ENCODE peak calls at places on chromosome 9, in four cellular contexts. G is IMR-90, I is H9, B is mesendoderm. V is an unnamed sample.

GRCh38 chr9:76403352-76403751 is 9.1 kb upstream of the RFK start:
- DNase-seq in B (peak; percentile 23), I (no peak), G (peak; percentile 85), V (no peak)

GRCh38 chr9:99166149-99166548 is 55.6 kb downstream of the ALG2 start:
- DNase-seq in B (no peak), G (no peak), I (no peak), V (no peak)

GRCh38 chr9:114098660-114099522 is at the start of gene KIF12:
- DNase-seq in G (no peak), I (peak; percentile 86), B (peak; percentile 80), V (peak; percentile 44)

GRCh38 chr9:109143881-109144562 is 23.0 kb downstream of the FRRS1L start:
- DNase-seq in B (peak; percentile 71), I (peak; percentile 48), G (peak; percentile 13), V (no peak)

GRCh38 chr9:29214162-29214520 is 1640.9 kb upstream of the C9orf72 start:
- DNase-seq in I (peak; percentile 85), B (peak; percentile 92), G (no peak), V (no peak)

GRCh38 chr9:131812116-131812790 is 72.4 kb upstream of the RAPGEF1 start:
- DNase-seq in B (no peak), I (no peak), G (no peak), V (no peak)

GRCh38 chr9:92342825-92343488 is 17.2 kb downstream of the CENPP start:
- DNase-seq in I (no peak), G (peak; percentile 9), B (no peak), V (no peak)

GRCh38 chr9:122374885-122375420 is 4.1 kb downstream of the PTGS1 start:
- DNase-seq in B (peak; percentile 55), G (peak; percentile 77), I (peak; percentile 67), V (no peak)

GRCh38 chr9:16825364-16825763 is 45.1 kb downstream of the BNC2 start:
- DNase-seq in B (no peak), G (peak; percentile 73), I (no peak), V (no peak)

GRCh38 chr9:96321515-96321914 is 19.5 kb upstream of the HSD17B3 start:
- DNase-seq in B (no peak), G (no peak), I (peak; percentile 33), V (no peak)

GRCh38 chr9:1939466-1939865 is 75.7 kb upstream of the SMARCA2 start:
- DNase-seq in G (no peak), B (no peak), I (no peak), V (no peak)

GRCh38 chr9:89481161-89481915 is 16.6 kb downstream of the SEMA4D start:
- DNase-seq in B (no peak), I (no peak), G (no peak), V (no peak)

GRCh38 chr9:128251701-128252100 is 24.1 kb downstream of the GOLGA2 start:
- DNase-seq in G (no peak), I (no peak), B (no peak), V (no peak)

GRCh38 chr9:132896906-132897305 is 18.2 kb downstream of the SPACA9 start:
- DNase-seq in I (no peak), G (peak; percentile 25), B (no peak), V (no peak)

GRCh38 chr9:20599195-20599594 is 23.1 kb downstream of the MLLT3 start:
- DNase-seq in I (no peak), B (no peak), G (peak; percentile 78), V (no peak)

GRCh38 chr9:132350861-132351315 is 3.9 kb downstream of the SETX start:
- DNase-seq in B (no peak), I (no peak), G (peak; percentile 6), V (no peak)

GRCh38 chr9:14096182-14096922 is 217.6 kb downstream of the NFIB start:
- DNase-seq in G (peak; percentile 62), I (no peak), B (peak; percentile 96), V (no peak)

GRCh38 chr9:297104-297794 is 82.6 kb downstream of the DOCK8 start:
- DNase-seq in I (no peak), G (no peak), B (no peak), V (no peak)

GRCh38 chr9:18268381-18268780 is 205.6 kb upstream of the ADAMTSL1 start:
- DNase-seq in B (peak; percentile 78), I (no peak), G (peak; percentile 74), V (peak; percentile 51)

GRCh38 chr9:94973491-94973941 is 247.0 kb downstream of the AOPEP start:
- DNase-seq in I (no peak), B (no peak), G (peak; percentile 77), V (no peak)

GRCh38 chr9:97596906-97597305 is 36.3 kb downstream of the TSTD2 start:
- DNase-seq in B (no peak), G (no peak), I (no peak), V (no peak)

GRCh38 chr9:89808076-89808701 is 203.4 kb downstream of the GADD45G start:
- DNase-seq in B (no peak), G (no peak), I (no peak), V (no peak)

GRCh38 chr9:137077010-137077747 is at the start of gene UAP1L1:
- DNase-seq in I (peak; percentile 72), G (peak; percentile 42), B (no peak), V (no peak)

GRCh38 chr9:137077758-137078693 is 709 bp downstream of the UAP1L1 start:
- DNase-seq in B (no peak), G (no peak), I (no peak), V (no peak)

GRCh38 chr9:137080260-137081122 is 3.2 kb downstream of the UAP1L1 start:
- DNase-seq in B (no peak), I (no peak), G (no peak), V (no peak)

GRCh38 chr9:137079401-137079787 is 2.1 kb downstream of the UAP1L1 start:
- DNase-seq in I (no peak), B (no peak), G (no peak), V (no peak)

DNA sequence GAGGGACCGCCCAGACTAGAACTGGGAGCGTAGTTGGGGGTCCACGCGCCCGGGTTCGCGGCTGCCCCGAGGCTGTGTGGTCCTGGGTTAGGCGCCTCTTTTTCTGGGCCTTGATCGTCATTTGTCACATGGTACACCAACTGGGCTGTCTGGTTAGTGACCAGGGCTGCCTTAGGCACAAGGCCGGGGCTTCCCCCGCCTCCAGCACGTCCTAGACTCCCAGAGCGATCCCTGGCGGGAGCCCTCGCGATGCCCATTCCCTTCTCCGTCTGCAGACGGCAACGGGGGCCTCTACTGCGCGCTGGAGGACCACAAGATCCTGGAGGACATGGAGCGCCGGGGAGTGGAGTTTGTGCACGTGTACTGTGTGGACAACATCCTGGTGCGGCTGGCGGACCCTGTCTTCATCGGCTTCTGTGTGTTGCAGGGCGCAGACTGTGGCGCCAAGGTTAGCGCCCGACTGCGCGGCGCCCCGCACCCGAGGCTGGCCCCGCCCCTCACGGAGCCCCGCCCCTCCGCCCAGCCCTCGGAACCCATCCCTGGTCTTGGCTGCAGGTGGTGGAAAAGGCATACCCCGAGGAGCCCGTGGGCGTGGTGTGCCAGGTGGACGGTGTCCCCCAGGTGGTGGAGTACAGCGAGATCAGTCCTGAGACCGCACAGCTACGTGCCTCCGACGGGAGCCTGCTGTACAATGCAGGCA is 1.5 kb downstream of the UAP1L1 start:
- DNase-seq in B (peak; percentile 63), I (peak; percentile 77), G (no peak), V (no peak)
- H4K8ac ChIP-seq in B (no peak overlapping the region), I (no peak overlapping the region), G (no peak overlapping the region), V (no peak overlapping the region)

GRCh38 chr9:111949919-111950318 is 53.3 kb downstream of the UGCG start:
- DNase-seq in I (no peak), G (peak; percentile 55), B (no peak), V (no peak)

GRCh38 chr9:111953444-111953843 is 56.8 kb downstream of the UGCG start:
- DNase-seq in B (no peak), G (no peak), I (no peak), V (no peak)

GRCh38 chr9:111955048-111955447 is 58.4 kb downstream of the UGCG start:
- DNase-seq in I (no peak), G (no peak), B (no peak), V (no peak)

GRCh38 chr9:111948958-111949357 is 52.3 kb downstream of the UGCG start:
- DNase-seq in G (peak; percentile 65), B (no peak), I (no peak), V (no peak)

DNA sequence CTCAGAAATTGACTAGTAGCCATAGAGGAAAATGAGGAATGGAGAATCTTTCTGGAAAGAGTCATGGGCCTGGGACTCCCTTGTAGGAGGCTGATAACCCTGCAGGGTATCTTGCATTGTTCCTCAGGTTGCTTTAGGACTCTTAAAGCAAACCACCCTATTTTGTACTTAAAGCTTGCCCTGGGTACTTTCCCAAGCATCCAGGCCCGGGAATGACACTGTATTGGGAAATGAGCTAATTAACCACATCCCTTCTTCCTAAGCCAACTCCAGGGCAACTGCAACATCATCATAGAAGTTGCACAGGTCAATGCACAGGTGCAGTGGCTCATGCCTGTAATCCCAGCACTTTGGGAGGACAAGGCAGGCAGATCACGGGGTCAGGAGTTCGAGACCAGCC is 55.9 kb downstream of the UGCG start:
- DNase-seq in B (no peak), I (no peak), G (peak; percentile 96), V (no peak)
- H3K27ac ChIP-seq in B (no peak overlapping the region), I (no peak overlapping the region), G (no peak overlapping the region), V (no peak overlapping the region)

DNA sequence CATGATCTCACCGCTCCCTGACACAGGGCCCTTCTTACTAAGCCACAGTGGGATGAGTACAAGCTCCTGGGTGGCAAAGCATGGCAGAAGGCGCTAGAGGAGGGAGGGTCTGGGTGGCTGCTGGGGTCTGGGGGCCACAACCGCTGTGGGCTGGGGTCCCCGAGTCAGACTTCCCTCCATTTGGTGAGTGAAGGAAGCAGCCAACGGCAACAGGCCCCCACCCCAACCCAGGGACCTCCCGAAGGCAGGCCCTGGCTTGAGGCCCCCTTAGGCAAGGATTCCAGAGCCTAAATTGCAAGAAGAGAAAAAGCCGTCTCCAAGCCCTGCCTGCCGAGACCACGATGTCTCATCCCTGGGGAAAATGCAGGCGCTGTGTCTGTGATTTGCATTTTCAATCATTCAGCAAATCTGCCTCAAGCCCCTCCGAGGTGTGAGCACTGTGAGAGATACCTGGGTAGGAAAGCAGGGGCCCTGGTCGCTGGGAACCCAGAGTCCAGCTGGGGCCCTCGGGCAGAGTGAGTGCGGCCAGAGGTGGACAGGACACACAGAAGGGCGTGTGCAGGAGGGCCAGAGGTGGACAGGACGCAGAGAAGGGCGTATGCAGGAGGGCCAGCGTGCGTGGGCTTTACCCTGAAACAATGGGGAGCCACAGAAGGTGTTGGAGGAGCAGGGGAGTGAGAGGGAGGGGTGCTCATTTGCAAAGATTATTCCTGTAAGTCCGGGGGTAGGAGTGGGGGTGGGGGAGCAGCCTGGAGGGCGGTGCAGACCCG is 135.7 kb downstream of the OLFM1 start:
- DNase-seq in I (no peak), B (peak; percentile 34), G (no peak), V (no peak)
- H4K8ac ChIP-seq in I (no peak overlapping the region), B (no peak overlapping the region), G (no peak overlapping the region), V (no peak overlapping the region)

DNA sequence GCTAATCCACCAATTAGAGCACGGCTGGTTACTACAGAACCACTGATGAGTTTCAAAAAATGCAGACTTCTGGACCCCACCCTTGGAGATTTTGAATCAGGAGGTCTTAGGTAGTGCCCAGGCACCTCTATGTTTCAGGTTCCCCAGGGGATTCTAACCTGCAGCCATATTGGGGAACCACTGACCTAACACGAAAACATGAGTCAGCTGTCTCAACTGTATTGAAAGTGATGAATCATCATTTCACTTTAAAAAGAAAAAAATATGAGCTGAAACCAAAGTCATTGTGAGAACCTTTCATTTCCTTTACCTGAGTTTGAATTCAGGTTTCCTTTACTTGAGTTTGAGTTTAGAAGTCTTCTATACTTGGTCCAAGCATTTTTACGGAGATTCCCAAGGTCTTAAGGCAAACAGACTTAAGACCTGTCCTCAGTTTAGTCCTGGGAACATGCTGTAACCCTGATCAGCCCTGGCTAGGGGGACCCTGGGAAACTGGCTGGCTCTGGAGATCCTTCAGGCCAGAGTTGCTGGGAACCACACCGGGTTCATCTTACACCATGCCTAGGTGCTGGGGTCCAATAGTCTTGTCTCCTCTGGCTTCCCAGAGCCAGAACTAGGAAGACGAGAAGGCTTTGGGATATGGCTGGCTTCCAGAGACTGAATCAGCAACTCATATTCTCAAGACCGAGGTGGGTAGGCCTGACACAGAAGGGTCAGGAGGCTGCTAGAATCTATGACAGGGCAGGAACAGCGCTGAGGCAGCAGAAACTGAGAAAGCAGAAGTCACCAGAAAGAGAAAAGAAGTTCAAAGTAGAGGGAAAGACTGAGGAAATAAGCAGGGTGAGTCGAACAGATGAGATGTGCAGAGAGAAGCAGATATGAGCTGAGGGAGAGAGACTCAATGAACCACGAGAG is 16.5 kb upstream of the PDCD1LG2 start:
- DNase-seq in B (no peak), I (no peak), G (peak; percentile 92), V (no peak)
- H3K27ac ChIP-seq in B (no peak overlapping the region), I (no peak overlapping the region), G (peak overlapping the region; percentile 2), V (no peak overlapping the region)